ENCODE peak calls at places on chromosomes 3 and 15, in six cellular contexts. One of them, this sample, is unnamed. For H3K27me3, the result is how much of the 10 kb centered on the place peaks cover.

GRCh38 chr15:52496776-52497470 is 31.8 kb downstream of the MYO5A start:
- DNase-seq in ovary: no peak
- DNase-seq in body of pancreas: no peak
- DNase-seq in stomach: no peak
- DNase-seq in breast epithelium: no peak
- DNase-seq in tibial nerve: no peak
- DNase-seq in this sample: no peak

GRCh38 chr3:149812606-149813366 is at the start of gene RNF13:
- DNase-seq in ovary: peak
- DNase-seq in body of pancreas: peak
- DNase-seq in stomach: peak
- DNase-seq in breast epithelium: peak
- DNase-seq in tibial nerve: peak
- DNase-seq in this sample: peak

GRCh38 chr15:73232771-73233170 is 136.0 kb downstream of the HCN4 start:
- DNase-seq in ovary: no peak
- DNase-seq in body of pancreas: no peak
- DNase-seq in stomach: no peak
- DNase-seq in breast epithelium: no peak
- DNase-seq in tibial nerve: no peak
- DNase-seq in this sample: no peak

GRCh38 chr3:57079221-57079831 is 18.9 kb downstream of the SPATA12 start:
- DNase-seq in ovary: peak
- DNase-seq in body of pancreas: peak
- DNase-seq in stomach: peak
- DNase-seq in breast epithelium: peak
- DNase-seq in tibial nerve: peak
- DNase-seq in this sample: peak

GRCh38 chr3:194225988-194226663 is 90.2 kb downstream of the HES1 start:
- DNase-seq in ovary: no peak
- DNase-seq in body of pancreas: no peak
- DNase-seq in stomach: no peak
- DNase-seq in breast epithelium: no peak
- DNase-seq in tibial nerve: no peak
- DNase-seq in this sample: no peak

GRCh38 chr3:17505856-17506255 is 236.6 kb downstream of the TBC1D5 start:
- DNase-seq in ovary: no peak
- DNase-seq in body of pancreas: no peak
- DNase-seq in stomach: no peak
- DNase-seq in breast epithelium: no peak
- DNase-seq in tibial nerve: no peak
- DNase-seq in this sample: no peak

GRCh38 chr15:35686347-35686746 is 140.4 kb upstream of the DPH6 start:
- DNase-seq in ovary: no peak
- DNase-seq in body of pancreas: no peak
- DNase-seq in stomach: no peak
- DNase-seq in breast epithelium: no peak
- DNase-seq in tibial nerve: no peak
- DNase-seq in this sample: no peak

GRCh38 chr3:126781889-126782491 is 78.0 kb downstream of the CHCHD6 start:
- DNase-seq in ovary: no peak
- DNase-seq in body of pancreas: no peak
- DNase-seq in stomach: no peak
- DNase-seq in breast epithelium: no peak
- DNase-seq in tibial nerve: peak
- DNase-seq in this sample: peak

GRCh38 chr3:68306571-68306970 is 625.8 kb downstream of the TAFA4 start:
- DNase-seq in ovary: no peak
- DNase-seq in body of pancreas: no peak
- DNase-seq in stomach: no peak
- DNase-seq in breast epithelium: no peak
- DNase-seq in tibial nerve: no peak
- DNase-seq in this sample: no peak

GRCh38 chr15:56892651-56893348 is 25.6 kb upstream of the TCF12 start:
- DNase-seq in ovary: no peak
- DNase-seq in body of pancreas: no peak
- DNase-seq in stomach: no peak
- DNase-seq in breast epithelium: no peak
- DNase-seq in tibial nerve: no peak
- DNase-seq in this sample: no peak

GRCh38 chr3:150828261-150828660 is 65.3 kb upstream of the SIAH2 start:
- DNase-seq in ovary: no peak
- DNase-seq in body of pancreas: no peak
- DNase-seq in stomach: no peak
- DNase-seq in breast epithelium: no peak
- DNase-seq in tibial nerve: no peak
- DNase-seq in this sample: no peak

GRCh38 chr3:133620066-133620784 is 41.5 kb downstream of the TOPBP1 start:
- DNase-seq in ovary: no peak
- DNase-seq in body of pancreas: no peak
- DNase-seq in stomach: no peak
- DNase-seq in breast epithelium: no peak
- DNase-seq in tibial nerve: no peak
- DNase-seq in this sample: no peak

GRCh38 chr3:87792532-87793321 is 266.1 kb downstream of the CGGBP1 start:
- DNase-seq in ovary: peak
- DNase-seq in body of pancreas: no peak
- DNase-seq in stomach: no peak
- DNase-seq in breast epithelium: no peak
- DNase-seq in tibial nerve: no peak
- DNase-seq in this sample: no peak

GRCh38 chr3:46632792-46633191 is 20.5 kb downstream of the FAM240A start:
- DNase-seq in ovary: no peak
- DNase-seq in body of pancreas: peak
- DNase-seq in stomach: no peak
- DNase-seq in breast epithelium: no peak
- DNase-seq in tibial nerve: no peak
- DNase-seq in this sample: no peak

GRCh38 chr3:100040446-100040845 is 73.9 kb downstream of the FILIP1L start:
- DNase-seq in ovary: no peak
- DNase-seq in body of pancreas: peak
- DNase-seq in stomach: no peak
- DNase-seq in breast epithelium: no peak
- DNase-seq in tibial nerve: peak
- DNase-seq in this sample: peak

GRCh38 chr3:118089563-118089962 is 945.1 kb downstream of the IGSF11 start:
- DNase-seq in ovary: no peak
- DNase-seq in body of pancreas: no peak
- DNase-seq in stomach: no peak
- DNase-seq in breast epithelium: no peak
- DNase-seq in tibial nerve: no peak
- DNase-seq in this sample: no peak

GRCh38 chr15:56361978-56362377 is 3.2 kb upstream of the TEX9 start:
- DNase-seq in ovary: no peak
- DNase-seq in body of pancreas: no peak
- DNase-seq in stomach: no peak
- DNase-seq in breast epithelium: no peak
- DNase-seq in tibial nerve: no peak
- DNase-seq in this sample: no peak

GRCh38 chr3:48408823-48409281 is 21.0 kb downstream of the PLXNB1 start:
- DNase-seq in ovary: no peak
- DNase-seq in body of pancreas: no peak
- DNase-seq in stomach: peak
- DNase-seq in breast epithelium: peak
- DNase-seq in tibial nerve: peak
- DNase-seq in this sample: peak

GRCh38 chr3:13073042-13073906 is at the start of gene IQSEC1:
- DNase-seq in ovary: peak
- DNase-seq in body of pancreas: peak
- DNase-seq in stomach: peak
- DNase-seq in breast epithelium: no peak
- DNase-seq in tibial nerve: no peak
- DNase-seq in this sample: peak

DNA sequence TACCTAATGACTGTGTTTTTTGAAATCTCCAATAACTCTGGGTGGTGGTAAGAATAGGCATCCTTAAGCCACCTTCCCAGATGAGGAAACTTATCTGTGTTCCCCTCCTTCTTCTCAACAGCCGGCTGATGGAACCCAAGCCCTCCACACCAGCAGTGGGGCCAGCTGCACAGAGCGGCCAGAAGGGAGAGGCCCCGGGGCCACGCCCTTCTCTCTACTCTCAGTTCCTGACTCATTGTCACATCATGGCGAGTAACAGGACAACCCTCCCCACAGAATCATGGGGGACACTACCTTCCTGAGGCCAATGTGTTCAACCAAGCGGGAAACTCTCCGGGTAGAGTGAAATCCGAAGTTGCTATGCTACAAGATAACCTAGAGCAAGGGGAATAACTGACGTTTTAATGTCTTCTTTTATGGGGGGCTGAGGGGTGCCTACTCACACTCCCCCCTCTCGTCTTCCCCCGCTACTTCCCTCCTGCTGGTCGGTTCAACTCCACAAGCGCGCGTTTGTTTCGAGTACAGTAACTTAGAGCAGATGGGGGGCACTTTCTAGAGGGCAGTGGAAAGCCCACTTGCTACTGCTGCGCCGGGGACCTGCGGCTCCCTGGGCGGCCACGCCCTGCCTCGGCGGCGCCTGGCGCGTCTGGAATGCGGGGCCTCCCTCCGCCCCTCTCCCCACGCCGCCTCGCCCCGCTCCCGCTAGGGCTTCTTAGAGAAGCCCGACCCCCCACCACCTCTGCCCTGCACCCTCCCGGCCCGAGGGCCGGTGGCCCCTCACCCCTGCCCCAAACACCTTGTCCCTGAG is 618 bp downstream of the ANXA2 start:
- DNase-seq in ovary: peak
- DNase-seq in body of pancreas: peak
- DNase-seq in stomach: peak
- DNase-seq in breast epithelium: peak
- DNase-seq in tibial nerve: peak
- DNase-seq in this sample: peak
- TF ChIP-seq POLR2A in ovary: peak
- TF ChIP-seq POLR2A in body of pancreas: no peak
- TF ChIP-seq POLR2A in stomach: no peak
- TF ChIP-seq POLR2A in breast epithelium: peak
- TF ChIP-seq POLR2A in tibial nerve: no peak
- TF ChIP-seq POLR2A in this sample: peak

GRCh38 chr15:93603550-93603949 is 514.5 kb upstream of the RGMA start:
- DNase-seq in ovary: no peak
- DNase-seq in body of pancreas: no peak
- DNase-seq in stomach: no peak
- DNase-seq in breast epithelium: no peak
- DNase-seq in tibial nerve: no peak
- DNase-seq in this sample: no peak

GRCh38 chr15:93614446-93615104 is 525.6 kb upstream of the RGMA start:
- DNase-seq in ovary: no peak
- DNase-seq in body of pancreas: no peak
- DNase-seq in stomach: no peak
- DNase-seq in breast epithelium: peak
- DNase-seq in tibial nerve: no peak
- DNase-seq in this sample: peak

GRCh38 chr15:93610944-93611343 is 521.9 kb upstream of the RGMA start:
- DNase-seq in ovary: no peak
- DNase-seq in body of pancreas: no peak
- DNase-seq in stomach: no peak
- DNase-seq in breast epithelium: no peak
- DNase-seq in tibial nerve: no peak
- DNase-seq in this sample: no peak

DNA sequence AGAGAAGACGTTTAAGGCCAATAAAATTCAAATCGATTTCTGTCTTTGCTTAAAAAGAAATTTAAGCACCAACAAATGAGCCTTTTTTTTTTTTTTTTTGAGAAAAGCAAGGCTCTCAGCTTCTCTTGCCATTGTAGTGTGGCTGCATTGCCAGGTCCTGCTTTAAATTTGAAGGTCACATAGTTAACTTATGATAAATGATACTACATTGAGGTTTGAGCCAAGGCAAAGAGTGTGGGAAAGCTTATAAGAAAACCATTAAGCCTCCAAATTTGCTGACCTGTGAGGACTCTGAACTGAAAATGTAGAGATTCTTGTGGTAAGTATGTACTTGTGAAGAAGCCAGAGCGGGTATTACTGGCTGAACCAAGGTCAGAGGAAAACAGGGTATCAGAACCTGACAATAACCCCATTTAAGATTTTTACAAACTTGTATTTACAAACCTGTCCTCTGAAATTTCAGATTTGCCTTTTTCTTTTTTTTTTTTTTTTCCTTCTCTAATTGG is 519.7 kb upstream of the RGMA start:
- DNase-seq in ovary: no peak
- DNase-seq in body of pancreas: peak
- DNase-seq in stomach: no peak
- DNase-seq in breast epithelium: no peak
- DNase-seq in tibial nerve: no peak
- DNase-seq in this sample: no peak
- H3K27me3 ChIP-seq in ovary: under half
- H3K27me3 ChIP-seq in body of pancreas: under half
- H3K27me3 ChIP-seq in stomach: under half
- H3K27me3 ChIP-seq in breast epithelium: under half
- H3K27me3 ChIP-seq in tibial nerve: under half
- H3K27me3 ChIP-seq in this sample: under half

DNA sequence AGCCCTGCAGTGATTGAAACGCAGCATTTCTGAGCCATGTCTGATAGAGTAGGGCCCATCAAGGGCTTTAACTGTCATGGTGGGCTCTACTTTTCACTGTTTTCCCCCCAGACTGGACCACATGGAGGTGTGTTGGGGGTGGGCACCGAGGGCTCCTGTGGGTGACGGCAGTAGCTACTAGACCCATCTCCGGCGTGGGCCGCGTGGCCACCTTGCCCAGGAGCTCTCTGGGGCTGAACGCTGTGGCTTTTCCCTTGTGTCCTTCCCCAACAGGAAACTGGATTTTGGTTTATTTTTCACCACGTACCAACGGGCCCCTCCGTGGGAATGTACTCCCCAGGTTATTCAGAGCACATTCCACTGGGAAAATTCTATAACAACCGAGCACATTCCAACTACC is 67.9 kb downstream of the MESD start:
- DNase-seq in ovary: no peak
- DNase-seq in body of pancreas: no peak
- DNase-seq in stomach: no peak
- DNase-seq in breast epithelium: no peak
- DNase-seq in tibial nerve: no peak
- DNase-seq in this sample: no peak
- TF ChIP-seq POLR2A in ovary: no peak
- TF ChIP-seq POLR2A in body of pancreas: no peak
- TF ChIP-seq POLR2A in stomach: no peak
- TF ChIP-seq POLR2A in breast epithelium: no peak
- TF ChIP-seq POLR2A in tibial nerve: no peak
- TF ChIP-seq POLR2A in this sample: no peak

DNA sequence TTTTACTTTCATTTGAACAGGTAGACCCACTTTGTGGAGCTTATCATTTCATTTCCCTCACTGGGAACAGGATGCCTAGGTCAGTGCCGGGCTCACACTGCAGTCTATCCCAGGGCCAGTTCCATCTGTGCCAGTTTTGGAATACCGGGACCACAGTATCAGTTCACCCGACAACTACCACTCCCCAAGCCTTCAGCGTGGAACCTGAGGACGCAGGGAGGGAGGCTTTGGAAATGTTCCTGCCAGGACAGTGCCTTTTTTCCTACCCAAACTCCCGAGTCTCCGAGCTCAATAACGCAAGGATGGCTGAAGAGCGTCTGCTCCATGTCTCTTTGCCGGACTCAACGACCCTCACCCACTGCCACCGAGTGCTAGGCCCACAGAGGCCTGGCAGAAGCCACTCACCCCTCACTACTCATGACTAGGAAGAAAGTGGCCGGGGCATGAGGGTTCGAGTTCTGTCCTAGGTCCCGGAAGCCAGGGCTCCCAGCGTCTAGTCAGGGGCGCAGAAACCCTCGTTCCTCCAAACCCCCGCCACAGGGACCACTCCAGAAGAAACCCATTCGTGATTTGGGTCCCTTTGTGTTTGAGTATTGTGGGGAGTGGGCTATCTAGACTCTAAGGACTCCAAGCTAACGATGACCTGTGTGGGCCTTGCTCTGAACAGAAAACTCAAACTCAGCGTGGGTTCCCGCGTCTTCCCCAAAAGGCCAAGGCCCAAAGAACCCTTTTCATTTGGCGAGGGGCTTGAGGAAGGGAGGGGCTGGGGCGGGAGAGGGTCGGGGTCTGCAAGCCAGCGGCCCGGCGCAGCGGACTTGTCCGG is 11.4 kb downstream of the ZIC1 start:
- DNase-seq in ovary: no peak
- DNase-seq in body of pancreas: no peak
- DNase-seq in stomach: no peak
- DNase-seq in breast epithelium: no peak
- DNase-seq in tibial nerve: no peak
- DNase-seq in this sample: no peak
- H3K27me3 ChIP-seq in ovary: under half
- H3K27me3 ChIP-seq in body of pancreas: under half
- H3K27me3 ChIP-seq in stomach: under half
- H3K27me3 ChIP-seq in breast epithelium: under half
- H3K27me3 ChIP-seq in tibial nerve: under half
- H3K27me3 ChIP-seq in this sample: half or more

This sample was measured in heart left ventricle.